ENCODE peak calls at places on chromosomes 2 and 18, in six cellular contexts. One of them, this sample, is unnamed.

GRCh38 chr18:12423820-12424219 is 16.1 kb downstream of the PRELID3A start:
- DNase-seq in upper lobe of right lung: peak; percentile 35
- DNase-seq in adrenal gland: no peak
- DNase-seq in HL-60: no peak
- DNase-seq in H9: no peak
- DNase-seq in K562: no peak
- DNase-seq in this sample: no peak

GRCh38 chr2:39403311-39403710 is 33.8 kb downstream of the MAP4K3 start:
- DNase-seq in upper lobe of right lung: no peak
- DNase-seq in HL-60: no peak
- DNase-seq in adrenal gland: no peak
- DNase-seq in K562: no peak
- DNase-seq in H9: no peak
- DNase-seq in this sample: no peak

GRCh38 chr2:226063704-226064390 is 664.3 kb downstream of the NYAP2 start:
- DNase-seq in HL-60: no peak
- DNase-seq in adrenal gland: no peak
- DNase-seq in upper lobe of right lung: no peak
- DNase-seq in H9: no peak
- DNase-seq in K562: no peak
- DNase-seq in this sample: no peak

GRCh38 chr2:142865924-142866323 is 11.5 kb upstream of the KYNU start:
- DNase-seq in adrenal gland: no peak
- DNase-seq in K562: no peak
- DNase-seq in upper lobe of right lung: no peak
- DNase-seq in H9: no peak
- DNase-seq in HL-60: no peak
- DNase-seq in this sample: no peak

GRCh38 chr2:203786912-203787311 is 80.5 kb downstream of the CD28 start:
- DNase-seq in K562: no peak
- DNase-seq in H9: no peak
- DNase-seq in adrenal gland: no peak
- DNase-seq in upper lobe of right lung: no peak
- DNase-seq in HL-60: no peak
- DNase-seq in this sample: peak; percentile 52

GRCh38 chr2:108348816-108349570 is 28.8 kb upstream of the SULT1C4 start:
- DNase-seq in H9: no peak
- DNase-seq in upper lobe of right lung: no peak
- DNase-seq in adrenal gland: no peak
- DNase-seq in HL-60: no peak
- DNase-seq in K562: no peak
- DNase-seq in this sample: no peak

GRCh38 chr2:59896499-59896898 is 657.0 kb downstream of the BCL11A start:
- DNase-seq in K562: no peak
- DNase-seq in adrenal gland: no peak
- DNase-seq in upper lobe of right lung: no peak
- DNase-seq in HL-60: no peak
- DNase-seq in H9: no peak
- DNase-seq in this sample: no peak

GRCh38 chr2:47437287-47437686 is 34.3 kb downstream of the MSH2 start:
- DNase-seq in adrenal gland: peak; percentile 18
- DNase-seq in HL-60: no peak
- DNase-seq in H9: no peak
- DNase-seq in K562: no peak
- DNase-seq in upper lobe of right lung: no peak
- DNase-seq in this sample: no peak

GRCh38 chr2:15714002-15714401 is 122.3 kb downstream of the DDX1 start:
- DNase-seq in upper lobe of right lung: no peak
- DNase-seq in H9: no peak
- DNase-seq in adrenal gland: no peak
- DNase-seq in K562: no peak
- DNase-seq in HL-60: no peak
- DNase-seq in this sample: no peak

GRCh38 chr2:237569896-237570295 is 3.5 kb downstream of the PRLH start:
- DNase-seq in HL-60: no peak
- DNase-seq in adrenal gland: no peak
- DNase-seq in H9: no peak
- DNase-seq in upper lobe of right lung: peak; percentile 23
- DNase-seq in K562: no peak
- DNase-seq in this sample: no peak

DNA sequence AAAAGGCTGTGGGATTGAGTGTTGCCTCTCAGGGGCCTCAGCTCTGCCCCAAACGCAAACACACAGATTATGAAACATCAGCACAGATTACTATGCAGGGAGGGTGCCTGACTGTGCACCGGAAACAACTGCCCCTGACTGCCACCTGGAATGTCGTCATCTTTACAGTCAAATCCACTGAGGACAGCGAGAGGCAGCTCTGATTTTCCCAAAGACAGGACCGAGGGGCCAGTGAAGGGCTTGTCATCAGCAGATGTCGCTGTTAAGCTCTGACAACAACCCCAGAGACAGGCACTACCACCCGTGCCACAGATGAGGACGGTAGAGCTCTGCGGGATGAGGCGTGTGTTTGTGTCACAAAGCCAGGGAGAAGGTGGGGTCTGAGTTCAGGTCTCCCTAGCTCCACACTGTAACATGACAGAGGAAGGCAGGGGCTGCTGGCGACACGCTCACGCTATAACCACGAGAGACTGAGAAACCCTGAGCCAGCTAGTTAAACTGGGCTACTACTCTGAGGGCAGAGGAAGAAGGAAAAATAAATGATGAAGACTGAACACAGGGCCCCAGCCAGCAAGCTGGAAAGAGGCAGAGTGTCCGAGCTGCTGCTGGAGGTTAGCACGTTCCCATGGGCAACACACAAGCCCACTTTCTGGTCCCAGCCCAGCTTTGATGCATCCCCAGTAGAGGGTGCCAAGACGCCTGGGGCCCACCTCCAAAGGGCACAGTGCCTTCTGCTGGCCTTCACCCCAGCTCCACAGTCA is 47.0 kb downstream of the PARD6G start:
- DNase-seq in upper lobe of right lung: peak; percentile 48
- DNase-seq in adrenal gland: no peak
- DNase-seq in K562: no peak
- DNase-seq in H9: peak; percentile 54
- DNase-seq in HL-60: peak; percentile 47
- DNase-seq in this sample: no peak
- TF ChIP-seq CTCF in upper lobe of right lung: peak; percentile 14
- TF ChIP-seq CTCF in adrenal gland: no peak
- TF ChIP-seq CTCF in K562: no peak
- TF ChIP-seq CTCF in H9: peak; percentile 49
- TF ChIP-seq CTCF in HL-60: no peak
- TF ChIP-seq CTCF in this sample: no peak

GRCh38 chr18:8952174-8952573 is 150.3 kb upstream of the NDUFV2 start:
- DNase-seq in H9: no peak
- DNase-seq in K562: no peak
- DNase-seq in upper lobe of right lung: no peak
- DNase-seq in adrenal gland: no peak
- DNase-seq in HL-60: no peak
- DNase-seq in this sample: no peak

GRCh38 chr18:8949206-8949605 is 153.3 kb upstream of the NDUFV2 start:
- DNase-seq in adrenal gland: no peak
- DNase-seq in upper lobe of right lung: no peak
- DNase-seq in H9: no peak
- DNase-seq in HL-60: no peak
- DNase-seq in K562: no peak
- DNase-seq in this sample: no peak

GRCh38 chr18:8951491-8951890 is 151.0 kb upstream of the NDUFV2 start:
- DNase-seq in upper lobe of right lung: no peak
- DNase-seq in H9: no peak
- DNase-seq in K562: peak; percentile 64
- DNase-seq in HL-60: no peak
- DNase-seq in adrenal gland: no peak
- DNase-seq in this sample: no peak

GRCh38 chr18:8948471-8949149 is 153.9 kb upstream of the NDUFV2 start:
- DNase-seq in HL-60: no peak
- DNase-seq in adrenal gland: peak; percentile 15
- DNase-seq in upper lobe of right lung: no peak
- DNase-seq in K562: no peak
- DNase-seq in H9: no peak
- DNase-seq in this sample: no peak

GRCh38 chr18:8952796-8953760 is 149.4 kb upstream of the NDUFV2 start:
- DNase-seq in upper lobe of right lung: no peak
- DNase-seq in H9: no peak
- DNase-seq in adrenal gland: no peak
- DNase-seq in K562: no peak
- DNase-seq in HL-60: no peak
- DNase-seq in this sample: no peak
- TF ChIP-seq CTCF in upper lobe of right lung: no peak
- TF ChIP-seq CTCF in H9: no peak
- TF ChIP-seq CTCF in adrenal gland: no peak
- TF ChIP-seq CTCF in K562: no peak
- TF ChIP-seq CTCF in HL-60: no peak
- TF ChIP-seq CTCF in this sample: no peak

GRCh38 chr18:34840416-34840815 is 130.3 kb downstream of the DTNA start:
- DNase-seq in HL-60: no peak
- DNase-seq in upper lobe of right lung: no peak
- DNase-seq in adrenal gland: no peak
- DNase-seq in K562: no peak
- DNase-seq in H9: no peak
- DNase-seq in this sample: no peak
- TF ChIP-seq CTCF in HL-60: no peak
- TF ChIP-seq CTCF in upper lobe of right lung: no peak
- TF ChIP-seq CTCF in adrenal gland: no peak
- TF ChIP-seq CTCF in K562: no peak
- TF ChIP-seq CTCF in H9: no peak
- TF ChIP-seq CTCF in this sample: no peak

GRCh38 chr2:218622606-218623238 is 15.0 kb downstream of the PLCD4 start:
- DNase-seq in adrenal gland: no peak
- DNase-seq in H9: no peak
- DNase-seq in HL-60: no peak
- DNase-seq in upper lobe of right lung: no peak
- DNase-seq in K562: no peak
- DNase-seq in this sample: no peak

GRCh38 chr2:218615868-218616315 is 8.2 kb downstream of the PLCD4 start:
- DNase-seq in K562: no peak
- DNase-seq in adrenal gland: no peak
- DNase-seq in HL-60: no peak
- DNase-seq in H9: no peak
- DNase-seq in upper lobe of right lung: no peak
- DNase-seq in this sample: no peak

GRCh38 chr2:218621007-218621406 is 13.3 kb downstream of the PLCD4 start:
- DNase-seq in K562: no peak
- DNase-seq in HL-60: no peak
- DNase-seq in upper lobe of right lung: no peak
- DNase-seq in adrenal gland: no peak
- DNase-seq in H9: no peak
- DNase-seq in this sample: no peak

GRCh38 chr2:218618102-218618860 is 10.6 kb downstream of the PLCD4 start:
- DNase-seq in H9: no peak
- DNase-seq in adrenal gland: no peak
- DNase-seq in K562: no peak
- DNase-seq in HL-60: no peak
- DNase-seq in upper lobe of right lung: no peak
- DNase-seq in this sample: no peak
- TF ChIP-seq CTCF in H9: peak; percentile 26
- TF ChIP-seq CTCF in adrenal gland: no peak
- TF ChIP-seq CTCF in K562: no peak
- TF ChIP-seq CTCF in HL-60: no peak
- TF ChIP-seq CTCF in upper lobe of right lung: no peak
- TF ChIP-seq CTCF in this sample: no peak

GRCh38 chr2:231670892-231671616 is 37.3 kb upstream of the PTMA start:
- DNase-seq in K562: peak; percentile 21
- DNase-seq in HL-60: peak; percentile 71
- DNase-seq in upper lobe of right lung: no peak
- DNase-seq in adrenal gland: no peak
- DNase-seq in H9: peak; percentile 66
- DNase-seq in this sample: no peak
- TF ChIP-seq CTCF in K562: peak; percentile 49
- TF ChIP-seq CTCF in HL-60: no peak
- TF ChIP-seq CTCF in upper lobe of right lung: peak; percentile 38
- TF ChIP-seq CTCF in adrenal gland: no peak
- TF ChIP-seq CTCF in H9: peak; percentile 67
- TF ChIP-seq CTCF in this sample: peak; percentile 31

DNA sequence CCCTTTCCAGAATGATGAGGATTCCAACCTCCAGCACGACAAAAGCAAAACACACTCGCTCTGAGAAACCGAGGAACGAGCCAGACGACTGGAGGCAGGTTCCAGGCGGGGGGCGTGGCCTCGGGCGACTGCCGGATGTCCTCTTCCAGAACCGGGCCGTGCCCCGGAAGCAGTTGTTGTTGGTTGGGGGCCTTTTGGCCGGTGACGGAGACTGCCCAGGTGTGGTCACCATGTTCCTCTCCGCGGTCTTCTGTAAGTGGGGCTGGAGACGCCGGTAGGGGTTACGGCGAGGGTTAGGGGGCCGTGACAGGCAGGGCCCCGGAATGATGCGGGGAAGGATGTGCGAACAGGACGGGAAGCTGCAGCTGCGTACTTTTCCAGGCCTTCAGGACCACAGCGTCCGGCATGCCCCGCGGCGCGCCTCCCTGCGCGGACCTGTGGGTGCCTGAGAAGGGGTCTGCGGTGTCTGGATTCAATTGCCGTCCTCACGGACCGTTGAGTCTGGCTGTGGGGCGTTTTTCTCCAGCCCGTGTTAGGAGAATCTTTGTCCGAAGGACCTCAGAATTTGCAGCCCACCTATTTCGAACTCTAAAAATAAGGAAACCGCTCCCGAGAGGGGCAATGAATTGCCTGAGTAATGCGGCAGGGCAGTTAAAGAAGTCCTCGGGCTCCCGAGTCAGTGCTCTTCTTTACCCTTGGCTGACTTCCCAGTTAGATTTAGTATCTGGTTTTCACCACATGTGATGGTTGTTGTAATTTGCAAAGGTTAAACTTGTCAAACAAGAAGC is at the start of gene MRPL33:
- DNase-seq in K562: peak; percentile 94
- DNase-seq in HL-60: peak; percentile 94
- DNase-seq in adrenal gland: peak; percentile 99
- DNase-seq in upper lobe of right lung: peak; percentile 98
- DNase-seq in H9: peak; percentile 96
- DNase-seq in this sample: peak; percentile 93
- TF ChIP-seq CTCF in K562: no peak
- TF ChIP-seq CTCF in HL-60: no peak
- TF ChIP-seq CTCF in adrenal gland: no peak
- TF ChIP-seq CTCF in upper lobe of right lung: no peak
- TF ChIP-seq CTCF in H9: no peak
- TF ChIP-seq CTCF in this sample: no peak

DNA sequence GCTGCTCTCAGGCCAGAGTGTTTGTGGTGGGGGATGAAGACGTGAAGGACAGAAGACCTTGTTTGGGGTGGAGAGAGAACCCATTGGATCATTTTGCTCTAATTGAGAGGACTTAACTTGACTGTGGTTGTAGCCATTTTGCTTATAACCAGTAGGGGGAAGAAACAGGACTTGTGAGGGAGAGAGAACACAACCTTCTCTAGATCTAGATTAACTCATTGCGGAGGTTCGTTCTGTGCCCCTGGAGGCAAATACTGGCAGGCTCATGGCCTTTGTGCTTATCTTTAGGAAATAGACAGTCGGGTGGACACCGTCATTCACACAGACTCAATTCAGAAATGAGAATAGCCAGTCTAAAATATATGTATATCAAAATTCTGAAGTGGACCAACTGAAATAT is 147.0 kb upstream of the LHCGR start:
- DNase-seq in upper lobe of right lung: no peak
- DNase-seq in adrenal gland: no peak
- DNase-seq in K562: no peak
- DNase-seq in HL-60: no peak
- DNase-seq in H9: no peak
- DNase-seq in this sample: no peak
- TF ChIP-seq CTCF in upper lobe of right lung: no peak
- TF ChIP-seq CTCF in adrenal gland: no peak
- TF ChIP-seq CTCF in K562: no peak
- TF ChIP-seq CTCF in HL-60: no peak
- TF ChIP-seq CTCF in H9: peak; percentile 6
- TF ChIP-seq CTCF in this sample: no peak

This sample was measured in CD14-positive monocyte.